ENCODE peak calls at places on chromosomes 11 and 22, in nine cellular contexts. B, Z, U, I, O, L, H, N and P are unnamed samples.

GRCh38 chr22:46454910-46455269 is 82.5 kb downstream of the CELSR1 start:
- DNase-seq in O (peak), Z (no peak), U (no peak), N (peak), H (no peak), I (no peak), L (no peak), B (peak), P (peak)

GRCh38 chr11:60929774-60930173 is 5.5 kb downstream of the TMEM132A start:
- DNase-seq in U (no peak), N (no peak), L (no peak), I (no peak), Z (no peak), O (no peak), H (no peak), B (no peak), P (no peak)

GRCh38 chr11:1542267-1542666 is 29.8 kb downstream of the DUSP8 start:
- DNase-seq in U (no peak), H (no peak), O (no peak), Z (no peak), B (no peak), N (no peak), I (no peak), L (no peak), P (no peak)

GRCh38 chr22:48239461-48240164 is 1477.2 kb downstream of the TBC1D22A start:
- DNase-seq in I (no peak), H (no peak), Z (no peak), N (no peak), B (no peak), U (no peak), L (no peak), O (no peak), P (no peak)

GRCh38 chr11:61833926-61834277 is 5.8 kb downstream of the FADS2 start:
- DNase-seq in H (no peak), I (no peak), U (no peak), N (no peak), Z (no peak), O (no peak), L (no peak), B (no peak), P (no peak)

GRCh38 chr22:47452184-47452583 is 689.7 kb downstream of the TBC1D22A start:
- DNase-seq in Z (no peak), U (no peak), O (no peak), I (no peak), B (no peak), N (no peak), L (peak), H (no peak), P (peak)

GRCh38 chr11:7677071-7677470 is 3.8 kb upstream of the CYB5R2 start:
- DNase-seq in L (no peak), B (peak), O (peak), I (no peak), H (no peak), Z (no peak), N (peak), U (peak), P (peak)

GRCh38 chr22:38572065-38572464 is 2.1 kb upstream of the DMC1 start:
- DNase-seq in L (no peak), I (peak), U (peak), Z (peak), H (peak), B (peak), O (peak), N (peak), P (peak)

GRCh38 chr11:1776944-1777715 is 13.4 kb upstream of the CTSD start:
- DNase-seq in O (no peak), B (no peak), U (no peak), I (no peak), N (no peak), H (no peak), L (no peak), Z (no peak), P (no peak)

GRCh38 chr11:67302571-67303131 is 679 bp upstream of the SSH3 start:
- DNase-seq in Z (no peak), L (peak), U (no peak), N (peak), H (peak), I (no peak), B (peak), O (peak), P (peak)

GRCh38 chr11:119942021-119942420 is 195.9 kb downstream of the TRIM29 start:
- DNase-seq in B (no peak), L (peak), H (no peak), N (no peak), U (no peak), I (no peak), Z (no peak), O (no peak), P (no peak)

GRCh38 chr11:61140416-61140815 is 20.8 kb downstream of the VPS37C start:
- DNase-seq in O (no peak), Z (no peak), H (no peak), B (no peak), U (no peak), N (no peak), L (no peak), I (no peak), P (no peak)

GRCh38 chr11:12377106-12377823 is at the start of gene PARVA:
- DNase-seq in O (peak), L (peak), B (peak), U (peak), I (peak), H (peak), Z (no peak), N (peak), P (peak)

GRCh38 chr11:94803491-94803890 is 35.3 kb downstream of the AMOTL1 start:
- DNase-seq in O (no peak), N (no peak), H (no peak), Z (no peak), U (peak), B (peak), I (no peak), L (no peak), P (no peak)

GRCh38 chr11:79484872-79485271 is 44.0 kb upstream of the TENM4 start:
- DNase-seq in U (no peak), N (no peak), H (no peak), O (no peak), I (no peak), Z (no peak), B (no peak), L (no peak), P (no peak)

GRCh38 chr22:27597703-27598444 is 203.7 kb downstream of the MN1 start:
- DNase-seq in L (no peak), I (no peak), U (peak), H (no peak), N (no peak), Z (no peak), B (peak), O (peak), P (peak)

GRCh38 chr11:62108017-62108750 is 15.6 kb upstream of the INCENP start:
- DNase-seq in Z (no peak), I (peak), L (no peak), B (peak), U (peak), N (peak), H (peak), O (peak), P (peak)

GRCh38 chr11:120337896-120338840 is 2.0 kb downstream of the ARHGEF12 start:
- DNase-seq in I (no peak), L (no peak), O (no peak), N (peak), Z (no peak), U (peak), B (peak), H (peak), P (peak)

GRCh38 chr22:29679316-29679715 is 40.5 kb upstream of the CABP7 start:
- DNase-seq in N (no peak), H (no peak), Z (no peak), U (no peak), I (no peak), L (no peak), B (no peak), O (no peak), P (no peak)

GRCh38 chr22:22318723-22319465 is 74.3 kb downstream of the VPREB1 start:
- DNase-seq in I (no peak), N (no peak), L (no peak), H (no peak), B (no peak), U (no peak), O (no peak), Z (no peak), P (no peak)

GRCh38 chr11:450809-451451 is 851 bp downstream of the PTDSS2 start:
- DNase-seq in Z (peak), I (peak), H (peak), N (peak), U (peak), O (peak), L (peak), B (peak), P (peak)

GRCh38 chr11:14015711-14016110 is 53.2 kb downstream of the SPON1 start:
- DNase-seq in Z (no peak), L (no peak), H (peak), B (peak), N (peak), O (peak), I (no peak), U (peak), P (peak)

GRCh38 chr11:12871788-12872321 is 137.3 kb upstream of the RASSF10 start:
- DNase-seq in L (no peak), O (peak), N (no peak), I (no peak), Z (no peak), H (no peak), U (peak), B (peak), P (peak)

GRCh38 chr11:111936045-111936400 is 1.1 kb upstream of the DIXDC1 start:
- DNase-seq in B (no peak), H (no peak), N (peak), U (no peak), I (no peak), L (no peak), Z (no peak), O (no peak), P (no peak)

GRCh38 chr22:20398420-20398819 is 4.5 kb downstream of the ZNF74 start:
- DNase-seq in Z (no peak), L (no peak), I (no peak), O (no peak), H (no peak), U (no peak), B (no peak), N (no peak), P (no peak)
- TF ChIP-seq CTCF in Z (no peak), L (no peak), I (no peak), O (no peak), H (no peak), U (no peak), B (no peak), N (no peak), P (no peak)

GRCh38 chr11:116736763-116737162 is 36.0 kb downstream of the BUD13 start:
- DNase-seq in H (no peak), B (no peak), L (no peak), Z (no peak), O (no peak), U (no peak), I (no peak), N (no peak), P (peak)
- TF ChIP-seq CTCF in H (no peak), B (peak), L (no peak), Z (no peak), O (no peak), U (no peak), I (no peak), N (no peak), P (peak)

GRCh38 chr11:99918761-99919160 is 768.3 kb upstream of the ARHGAP42 start:
- DNase-seq in Z (no peak), U (no peak), L (no peak), O (no peak), H (no peak), N (no peak), B (no peak), I (no peak), P (no peak)
- TF ChIP-seq CTCF in Z (no peak), U (no peak), L (no peak), O (no peak), H (no peak), N (no peak), B (no peak), I (no peak), P (no peak)

GRCh38 chr11:30586251-30587144 is at the start of gene MPPED2:
- DNase-seq in H (peak), I (no peak), L (peak), Z (no peak), N (no peak), O (no peak), B (peak), U (no peak), P (no peak)
- TF ChIP-seq CTCF in H (peak), I (peak), L (no peak), Z (no peak), N (peak), O (no peak), B (peak), U (no peak), P (no peak)

GRCh38 chr11:76995177-76995576 is 39.0 kb upstream of the B3GNT6 start:
- DNase-seq in U (no peak), I (no peak), B (no peak), N (no peak), L (no peak), O (no peak), Z (no peak), H (no peak), P (no peak)
- TF ChIP-seq CTCF in U (no peak), I (no peak), B (no peak), N (no peak), L (no peak), O (no peak), Z (no peak), H (no peak), P (no peak)